ENCODE peak calls at places on chromosomes 7 and 10, in nine cellular contexts. D is B cell, B is neural crest cell, I is Peyer's patch, F is fibroblast of the aortic adventitia, W is fibroblast of pulmonary artery, G is glutamatergic neuron, Z is sigmoid colon, U is upper lobe of right lung. A is an unnamed sample.

GRCh38 chr7:133561361-133561760 is 308.5 kb downstream of the EXOC4 start:
- DNase-seq in U (no peak), D (no peak), I (no peak), F (no peak), B (no peak), Z (no peak), G (no peak), W (no peak), A (no peak)

GRCh38 chr10:34716958-34717357 is 98.1 kb downstream of the PARD3 start:
- DNase-seq in I (no peak), D (no peak), Z (no peak), W (no peak), U (no peak), F (no peak), B (no peak), G (no peak), A (no peak)

GRCh38 chr7:138581065-138581464 is 120.1 kb downstream of the SVOPL start:
- DNase-seq in Z (no peak), U (no peak), F (no peak), G (no peak), W (no peak), I (no peak), B (no peak), D (no peak), A (no peak)

GRCh38 chr10:15672469-15672868 is 47.3 kb downstream of the ITGA8 start:
- DNase-seq in B (no peak), Z (no peak), G (no peak), D (no peak), I (no peak), W (peak; percentile 2), U (no peak), F (no peak), A (no peak)

GRCh38 chr7:114711244-114711643 is 210.7 kb upstream of the MDFIC start:
- DNase-seq in U (no peak), G (no peak), F (no peak), W (no peak), B (no peak), D (no peak), I (no peak), Z (no peak), A (no peak)

GRCh38 chr10:79066460-79067240 is 2.1 kb upstream of the ZMIZ1 start:
- DNase-seq in I (no peak), F (peak; percentile 49), D (peak; percentile 86), U (no peak), Z (peak; percentile 71), G (no peak), W (peak; percentile 24), B (peak; percentile 20), A (peak; percentile 33)

GRCh38 chr10:15571570-15571969 is 148.2 kb downstream of the ITGA8 start:
- DNase-seq in W (peak; percentile 87), U (no peak), F (peak; percentile 75), Z (peak; percentile 67), I (no peak), B (no peak), D (no peak), G (no peak), A (no peak)

GRCh38 chr7:1062296-1063294 is 18.2 kb downstream of the GPR146 start:
- DNase-seq in Z (no peak), F (no peak), G (no peak), D (peak; percentile 89), W (no peak), I (peak; percentile 48), B (no peak), U (no peak), A (no peak)

GRCh38 chr10:77478248-77478963 is 159.2 kb downstream of the KCNMA1 start:
- DNase-seq in F (peak; percentile 67), W (peak; percentile 37), B (no peak), Z (no peak), I (no peak), G (no peak), D (no peak), U (no peak), A (no peak)

GRCh38 chr7:12139421-12139820 is 71.7 kb upstream of the TMEM106B start:
- DNase-seq in U (no peak), Z (no peak), B (no peak), G (no peak), I (no peak), D (no peak), F (no peak), W (no peak), A (no peak)

GRCh38 chr10:25758041-25758457 is 176.0 kb upstream of the MYO3A start:
- DNase-seq in D (no peak), F (peak; percentile 31), U (no peak), B (peak; percentile 33), W (peak; percentile 41), G (peak; percentile 24), Z (no peak), I (no peak), A (peak; percentile 46)
- TF ChIP-seq CTCF in D (peak; percentile 35), F (peak; percentile 50), U (peak; percentile 54), B (peak; percentile 86), W (peak; percentile 66), G (peak; percentile 65), Z (no peak), I (peak; percentile 26), A (peak; percentile 60)

GRCh38 chr7:158407581-158408331 is 179.9 kb downstream of the PTPRN2 start:
- DNase-seq in G (no peak), I (no peak), D (no peak), F (no peak), Z (no peak), B (no peak), W (peak; percentile 38), U (peak; percentile 27), A (no peak)
- TF ChIP-seq CTCF in G (peak; percentile 24), I (peak; percentile 82), D (no peak), F (no peak), Z (peak; percentile 25), B (peak; percentile 77), W (peak; percentile 14), U (peak; percentile 44), A (no peak)

GRCh38 chr7:66904063-66904593 is 16.9 kb upstream of the TMEM248 start:
- DNase-seq in Z (no peak), I (no peak), G (no peak), U (no peak), D (no peak), W (no peak), F (no peak), B (no peak), A (no peak)

GRCh38 chr7:66907731-66908130 is 13.3 kb upstream of the TMEM248 start:
- DNase-seq in I (no peak), U (no peak), W (no peak), F (no peak), B (no peak), D (no peak), Z (no peak), G (no peak), A (no peak)

GRCh38 chr7:66905243-66905642 is 15.8 kb upstream of the TMEM248 start:
- DNase-seq in F (no peak), W (no peak), I (no peak), B (no peak), U (no peak), D (no peak), Z (no peak), G (no peak), A (no peak)

GRCh38 chr7:66903360-66904062 is 17.5 kb upstream of the TMEM248 start:
- DNase-seq in I (no peak), Z (no peak), U (no peak), F (no peak), D (no peak), G (no peak), B (no peak), W (no peak), A (no peak)

GRCh38 chr7:66905689-66906088 is 15.3 kb upstream of the TMEM248 start:
- DNase-seq in Z (no peak), F (no peak), D (no peak), I (no peak), U (no peak), G (no peak), W (no peak), B (no peak), A (no peak)
- TF ChIP-seq CTCF in Z (no peak), F (peak; percentile 6), D (no peak), I (peak; percentile 15), U (no peak), G (no peak), W (peak; percentile 32), B (peak; percentile 29), A (no peak)

DNA sequence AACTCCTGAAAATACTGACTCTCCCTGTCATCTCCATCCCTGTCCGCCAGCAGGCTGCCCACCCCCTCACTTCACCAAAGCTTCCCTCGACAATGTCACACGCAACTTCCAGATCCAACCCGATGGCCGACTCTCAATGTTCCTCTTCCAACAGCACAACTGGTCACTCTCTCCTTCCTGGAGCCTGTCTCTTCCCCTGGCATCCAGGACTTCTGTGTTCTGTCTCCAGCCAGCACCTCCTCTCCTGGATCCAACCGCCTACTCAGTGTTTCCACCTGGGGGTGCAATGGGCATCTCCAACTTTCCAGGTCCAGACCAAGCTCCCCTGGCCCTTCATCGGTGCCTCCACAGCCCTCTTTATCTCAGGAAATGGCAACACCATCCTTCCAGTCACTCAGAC is 8.6 kb downstream of the CPA5 start:
- DNase-seq in B (no peak), G (no peak), D (no peak), U (no peak), Z (no peak), I (no peak), F (no peak), W (no peak), A (no peak)
- TF ChIP-seq CTCF in B (no peak), G (no peak), D (no peak), U (no peak), Z (no peak), I (no peak), F (no peak), W (no peak), A (no peak)

GRCh38 chr10:121927841-121928527 is at the start of gene ATE1:
- DNase-seq in B (peak; percentile 80), Z (peak; percentile 95), G (peak; percentile 92), I (peak; percentile 84), U (peak; percentile 95), W (peak; percentile 94), D (peak; percentile 95), F (peak; percentile 89), A (peak; percentile 87)
- TF ChIP-seq CTCF in B (peak; percentile 27), Z (no peak), G (no peak), I (no peak), U (no peak), W (no peak), D (no peak), F (peak; percentile 22), A (no peak)

GRCh38 chr7:16115374-16115773 is 306.0 kb downstream of the CRPPA start:
- DNase-seq in F (no peak), Z (no peak), G (no peak), I (no peak), B (no peak), W (no peak), D (no peak), U (no peak), A (no peak)

GRCh38 chr7:16113058-16113457 is 308.3 kb downstream of the CRPPA start:
- DNase-seq in Z (no peak), F (no peak), B (no peak), G (no peak), D (no peak), U (no peak), W (no peak), I (no peak), A (no peak)

GRCh38 chr7:16114071-16114470 is 307.3 kb downstream of the CRPPA start:
- DNase-seq in W (no peak), G (no peak), Z (no peak), D (no peak), U (no peak), F (no peak), I (no peak), B (no peak), A (no peak)

GRCh38 chr7:16114633-16115032 is 306.7 kb downstream of the CRPPA start:
- DNase-seq in B (no peak), U (no peak), G (no peak), W (peak; percentile 81), D (no peak), I (no peak), Z (no peak), F (peak; percentile 62), A (no peak)
- TF ChIP-seq CTCF in B (peak; percentile 58), U (peak; percentile 22), G (no peak), W (peak; percentile 60), D (no peak), I (peak; percentile 22), Z (no peak), F (peak; percentile 31), A (no peak)